ENCODE peak calls at places on chromosomes 16 and 17, in four cellular contexts. One of them, this sample, is unnamed. For H3K36me3, the result is how much of the 10 kb centered on the place peaks cover.

GRCh38 chr16:27718767-27719445 is 169.0 kb downstream of the KATNIP start:
- DNase-seq in neural progenitor cell: peak
- DNase-seq in OCI-LY7: no peak
- DNase-seq in gastrocnemius medialis: no peak
- DNase-seq in this sample: no peak

GRCh38 chr17:36877774-36878173 is 59.5 kb upstream of the LHX1 start:
- DNase-seq in neural progenitor cell: no peak
- DNase-seq in OCI-LY7: no peak
- DNase-seq in gastrocnemius medialis: no peak
- DNase-seq in this sample: no peak

GRCh38 chr17:3732171-3732570 is 8.5 kb downstream of the HASPIN start:
- DNase-seq in neural progenitor cell: no peak
- DNase-seq in OCI-LY7: peak
- DNase-seq in gastrocnemius medialis: no peak
- DNase-seq in this sample: no peak

GRCh38 chr17:7929158-7930029 is at the start of gene KCNAB3:
- DNase-seq in neural progenitor cell: peak
- DNase-seq in OCI-LY7: no peak
- DNase-seq in gastrocnemius medialis: no peak
- DNase-seq in this sample: no peak

GRCh38 chr16:54135361-54136275 is 151.0 kb downstream of the IRX3 start:
- DNase-seq in neural progenitor cell: no peak
- DNase-seq in OCI-LY7: no peak
- DNase-seq in gastrocnemius medialis: no peak
- DNase-seq in this sample: peak

GRCh38 chr17:45648642-45649041 is 135.5 kb upstream of the CRHR1 start:
- DNase-seq in neural progenitor cell: peak
- DNase-seq in OCI-LY7: no peak
- DNase-seq in gastrocnemius medialis: no peak
- DNase-seq in this sample: no peak

GRCh38 chr17:8122923-8123694 is 797 bp downstream of the HES7 start:
- DNase-seq in neural progenitor cell: peak
- DNase-seq in OCI-LY7: peak
- DNase-seq in gastrocnemius medialis: no peak
- DNase-seq in this sample: no peak

GRCh38 chr17:16433514-16433913 is 18.1 kb downstream of the TRPV2 start:
- DNase-seq in neural progenitor cell: no peak
- DNase-seq in OCI-LY7: no peak
- DNase-seq in gastrocnemius medialis: no peak
- DNase-seq in this sample: no peak

GRCh38 chr16:1773703-1774455 is 945 bp upstream of the MRPS34 start:
- DNase-seq in neural progenitor cell: no peak
- DNase-seq in OCI-LY7: peak
- DNase-seq in gastrocnemius medialis: no peak
- DNase-seq in this sample: no peak

GRCh38 chr17:40541060-40541872 is 24.0 kb downstream of the CCR7 start:
- DNase-seq in neural progenitor cell: no peak
- DNase-seq in OCI-LY7: peak
- DNase-seq in gastrocnemius medialis: no peak
- DNase-seq in this sample: no peak

GRCh38 chr17:4230142-4230541 is 33.6 kb downstream of the ANKFY1 start:
- DNase-seq in neural progenitor cell: no peak
- DNase-seq in OCI-LY7: no peak
- DNase-seq in gastrocnemius medialis: peak
- DNase-seq in this sample: peak

GRCh38 chr17:16926061-16926511 is 45.8 kb downstream of the TNFRSF13B start:
- DNase-seq in neural progenitor cell: no peak
- DNase-seq in OCI-LY7: no peak
- DNase-seq in gastrocnemius medialis: no peak
- DNase-seq in this sample: no peak

GRCh38 chr16:20904507-20905079 is 4.0 kb downstream of the LYRM1 start:
- DNase-seq in neural progenitor cell: no peak
- DNase-seq in OCI-LY7: peak
- DNase-seq in gastrocnemius medialis: no peak
- DNase-seq in this sample: no peak

GRCh38 chr17:3961564-3962047 is 2.6 kb downstream of the ATP2A3 start:
- DNase-seq in neural progenitor cell: no peak
- DNase-seq in OCI-LY7: peak
- DNase-seq in gastrocnemius medialis: no peak
- DNase-seq in this sample: no peak

GRCh38 chr17:40615295-40615988 is 32.2 kb downstream of the SMARCE1 start:
- DNase-seq in neural progenitor cell: peak
- DNase-seq in OCI-LY7: peak
- DNase-seq in gastrocnemius medialis: no peak
- DNase-seq in this sample: no peak

GRCh38 chr16:31200821-31201510 is 1.6 kb downstream of the PYCARD start:
- DNase-seq in neural progenitor cell: no peak
- DNase-seq in OCI-LY7: peak
- DNase-seq in gastrocnemius medialis: no peak
- DNase-seq in this sample: no peak

GRCh38 chr16:89319883-89320716 is 102.6 kb downstream of the ZNF778 start:
- DNase-seq in neural progenitor cell: no peak
- DNase-seq in OCI-LY7: no peak
- DNase-seq in gastrocnemius medialis: no peak
- DNase-seq in this sample: no peak

GRCh38 chr17:44830359-44831269 is 527 bp upstream of the GJC1 start:
- DNase-seq in neural progenitor cell: peak
- DNase-seq in OCI-LY7: peak
- DNase-seq in gastrocnemius medialis: no peak
- DNase-seq in this sample: no peak

GRCh38 chr17:71792966-71793365 is 327.9 kb upstream of the SOX9 start:
- DNase-seq in neural progenitor cell: peak
- DNase-seq in OCI-LY7: no peak
- DNase-seq in gastrocnemius medialis: no peak
- DNase-seq in this sample: no peak

GRCh38 chr17:77472837-77473214 is 332.1 kb downstream of the SEC14L1 start:
- DNase-seq in neural progenitor cell: no peak
- DNase-seq in OCI-LY7: no peak
- DNase-seq in gastrocnemius medialis: no peak
- DNase-seq in this sample: no peak

DNA sequence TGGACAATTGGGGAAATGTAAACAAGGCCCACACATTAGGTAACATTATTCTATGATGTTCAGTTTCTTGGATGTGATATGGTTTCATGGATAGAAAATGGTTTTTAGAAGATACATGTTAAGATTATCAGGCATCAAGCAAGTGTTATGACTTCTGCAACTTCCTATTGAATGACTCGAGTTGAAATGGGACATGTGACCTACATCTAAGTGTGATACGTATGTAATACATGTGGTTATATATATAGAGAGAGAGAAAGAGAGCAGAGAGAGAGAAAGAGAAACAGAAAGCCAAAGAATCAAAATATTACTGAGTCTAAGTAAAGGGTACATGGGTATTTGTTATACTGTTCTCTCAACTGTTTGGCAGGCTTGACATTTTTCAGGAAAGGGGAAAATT is 1.7 kb downstream of the TMEM170A start:
- DNase-seq in neural progenitor cell: no peak
- DNase-seq in OCI-LY7: peak
- DNase-seq in gastrocnemius medialis: no peak
- DNase-seq in this sample: no peak
- H3K4me3 ChIP-seq in neural progenitor cell: peak
- H3K4me3 ChIP-seq in OCI-LY7: peak
- H3K4me3 ChIP-seq in gastrocnemius medialis: no peak
- H3K4me3 ChIP-seq in this sample: peak

DNA sequence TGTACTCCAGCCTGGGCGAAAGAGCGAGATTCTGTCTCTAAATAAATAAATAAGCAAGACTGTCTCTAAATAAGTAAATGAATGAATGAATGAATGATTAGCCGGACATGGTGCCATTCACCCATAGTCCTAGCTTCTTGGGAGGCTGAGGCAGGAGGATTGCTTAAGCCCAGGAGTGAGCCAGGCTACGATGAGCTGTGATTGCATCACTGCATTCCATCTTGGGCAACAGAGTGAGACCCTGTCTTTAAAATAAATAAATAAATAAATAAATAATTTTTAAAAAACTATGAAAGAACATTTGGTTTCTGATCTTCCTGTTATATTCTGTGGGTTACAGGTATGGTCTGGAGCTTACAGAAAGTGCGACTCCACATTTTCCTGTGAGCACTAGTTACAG is 65.0 kb downstream of the C17orf58 start:
- DNase-seq in neural progenitor cell: no peak
- DNase-seq in OCI-LY7: no peak
- DNase-seq in gastrocnemius medialis: no peak
- DNase-seq in this sample: no peak
- H3K36me3 ChIP-seq in neural progenitor cell: under half
- H3K36me3 ChIP-seq in OCI-LY7: half or more
- H3K36me3 ChIP-seq in gastrocnemius medialis: under half
- H3K36me3 ChIP-seq in this sample: under half

DNA sequence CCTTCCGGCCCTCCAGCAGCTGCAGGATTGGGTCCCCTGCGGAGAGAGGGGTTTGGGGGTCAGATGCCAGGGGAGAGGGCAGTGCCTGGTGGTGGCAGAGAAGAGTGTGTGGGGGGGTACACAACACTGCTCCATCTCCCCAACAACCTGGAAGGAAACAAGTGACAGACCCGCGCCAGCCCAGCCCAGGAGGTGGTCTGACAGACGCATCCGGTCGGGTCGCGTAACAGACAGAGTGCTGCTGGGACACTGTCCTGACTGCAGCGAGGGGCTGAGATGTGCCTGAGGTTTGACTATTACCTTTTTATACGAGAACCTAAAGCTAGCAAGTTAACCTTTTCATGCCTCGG is 16.2 kb downstream of the UNC13D start:
- DNase-seq in neural progenitor cell: no peak
- DNase-seq in OCI-LY7: no peak
- DNase-seq in gastrocnemius medialis: no peak
- DNase-seq in this sample: no peak
- H3K4me3 ChIP-seq in neural progenitor cell: peak
- H3K4me3 ChIP-seq in OCI-LY7: peak
- H3K4me3 ChIP-seq in gastrocnemius medialis: peak
- H3K4me3 ChIP-seq in this sample: no peak

GRCh38 chr17:27610304-27610676 is 20.7 kb upstream of the LGALS9 start:
- DNase-seq in neural progenitor cell: no peak
- DNase-seq in OCI-LY7: no peak
- DNase-seq in gastrocnemius medialis: no peak
- DNase-seq in this sample: no peak

GRCh38 chr17:27609606-27610303 is 21.2 kb upstream of the LGALS9 start:
- DNase-seq in neural progenitor cell: peak
- DNase-seq in OCI-LY7: peak
- DNase-seq in gastrocnemius medialis: no peak
- DNase-seq in this sample: no peak

GRCh38 chr17:27613425-27613824 is 17.6 kb upstream of the LGALS9 start:
- DNase-seq in neural progenitor cell: no peak
- DNase-seq in OCI-LY7: no peak
- DNase-seq in gastrocnemius medialis: no peak
- DNase-seq in this sample: no peak

GRCh38 chr17:27615121-27615520 is 15.9 kb upstream of the LGALS9 start:
- DNase-seq in neural progenitor cell: no peak
- DNase-seq in OCI-LY7: no peak
- DNase-seq in gastrocnemius medialis: no peak
- DNase-seq in this sample: no peak

DNA sequence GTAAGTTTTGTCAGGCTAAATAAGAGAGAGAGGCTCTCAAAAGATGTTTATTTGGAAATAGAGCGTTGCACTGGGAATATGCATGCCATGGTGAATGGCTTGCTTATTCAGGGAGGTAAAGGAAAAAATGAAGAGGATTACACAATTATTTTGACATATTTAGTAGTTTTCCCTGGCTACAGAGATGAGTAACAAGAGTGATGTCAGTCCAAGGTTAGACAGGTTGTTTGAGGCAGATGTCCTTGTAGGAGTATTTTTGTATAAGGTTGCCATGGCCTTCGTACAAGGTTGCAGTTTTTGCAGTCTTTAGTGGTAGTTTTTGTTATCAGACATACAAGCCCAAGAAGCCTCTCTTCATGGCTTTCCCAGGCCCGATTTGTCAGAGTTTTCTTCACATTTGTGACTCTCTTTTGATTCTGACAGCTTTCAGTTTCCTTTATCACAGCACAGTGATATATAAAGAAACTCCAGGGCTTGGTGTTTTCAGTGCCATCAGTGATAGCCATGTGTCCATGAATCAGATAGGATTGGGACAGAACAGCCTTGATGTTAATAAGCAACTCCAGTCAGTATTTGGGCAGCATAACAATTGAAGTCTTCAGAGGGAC is 18.7 kb upstream of the LGALS9 start:
- DNase-seq in neural progenitor cell: no peak
- DNase-seq in OCI-LY7: no peak
- DNase-seq in gastrocnemius medialis: no peak
- DNase-seq in this sample: no peak
- H3K36me3 ChIP-seq in neural progenitor cell: under half
- H3K36me3 ChIP-seq in OCI-LY7: under half
- H3K36me3 ChIP-seq in gastrocnemius medialis: under half
- H3K36me3 ChIP-seq in this sample: under half

DNA sequence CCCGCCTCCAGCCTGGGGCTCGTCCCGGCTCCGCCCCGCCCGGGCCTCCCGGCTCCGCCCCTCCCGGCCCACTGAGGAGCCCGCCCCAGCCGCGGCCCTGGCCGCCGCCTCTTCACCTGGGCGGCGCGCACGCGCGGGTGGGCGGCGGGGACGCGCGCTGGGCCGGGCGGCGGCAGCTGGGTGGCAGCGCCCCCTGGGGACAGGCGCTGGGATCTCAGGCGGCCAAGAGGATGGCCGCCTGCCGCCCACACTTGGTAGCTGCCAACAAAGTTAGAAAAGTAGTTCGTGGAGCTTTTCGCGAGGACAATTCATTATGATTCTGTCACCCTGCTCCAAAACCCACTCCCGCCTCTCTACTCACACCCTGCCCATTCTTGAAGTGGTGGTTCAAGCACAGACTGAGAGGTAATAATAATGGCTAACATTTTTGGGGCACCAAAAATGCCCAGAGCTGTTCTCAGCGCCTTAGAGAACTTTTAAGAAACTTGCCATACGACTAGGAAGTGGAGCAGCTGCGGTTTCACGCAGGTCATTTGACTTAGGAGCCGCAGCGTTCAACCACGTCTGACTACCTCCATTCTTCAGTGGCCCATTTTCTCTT is 340 bp upstream of the MYO1D start:
- DNase-seq in neural progenitor cell: peak
- DNase-seq in OCI-LY7: peak
- DNase-seq in gastrocnemius medialis: peak
- DNase-seq in this sample: no peak
- H3K4me3 ChIP-seq in neural progenitor cell: peak
- H3K4me3 ChIP-seq in OCI-LY7: peak
- H3K4me3 ChIP-seq in gastrocnemius medialis: peak
- H3K4me3 ChIP-seq in this sample: peak

DNA sequence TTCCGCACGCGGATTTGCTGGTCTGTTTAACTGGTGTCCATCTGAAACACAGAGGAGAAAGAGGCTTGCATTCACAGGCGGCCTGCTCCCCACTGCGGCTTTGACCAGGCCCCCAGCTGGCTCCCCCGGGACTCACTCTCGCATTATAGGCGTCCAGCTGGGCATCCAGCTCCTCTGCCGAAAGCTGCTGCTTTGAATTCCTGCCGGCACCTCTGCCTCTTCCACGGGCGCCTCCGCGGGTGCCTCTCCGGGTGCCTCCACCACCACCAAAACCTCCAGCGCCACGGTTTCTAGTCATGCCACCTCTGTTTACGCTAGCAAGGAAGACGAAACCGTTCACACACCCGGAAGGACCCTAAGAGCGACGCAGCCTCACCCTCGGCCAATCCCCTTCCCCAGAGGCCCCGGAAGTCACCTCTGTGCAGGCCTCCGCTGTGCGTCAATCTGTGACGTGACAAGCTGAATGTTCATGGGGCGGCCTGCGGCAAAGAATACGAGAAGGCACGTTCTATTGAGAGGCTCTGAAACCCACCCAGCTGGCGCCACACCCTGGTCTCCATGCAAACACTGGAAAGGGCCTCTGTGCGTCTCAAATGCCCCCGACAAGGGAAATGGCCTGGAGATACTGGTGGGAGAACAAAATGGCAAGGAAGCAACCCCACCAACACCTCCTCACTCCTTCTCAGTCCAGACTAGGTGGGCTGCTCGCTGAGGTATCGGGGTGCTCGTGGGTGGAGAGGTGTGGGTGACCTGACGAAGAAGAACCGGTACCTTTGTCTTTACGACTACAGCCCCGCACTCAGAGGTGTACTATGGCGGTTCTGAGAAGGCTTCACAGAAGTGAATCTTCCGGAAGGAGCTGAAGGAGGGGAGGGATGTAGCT is 3.0 kb downstream of the ALYREF start:
- DNase-seq in neural progenitor cell: no peak
- DNase-seq in OCI-LY7: no peak
- DNase-seq in gastrocnemius medialis: no peak
- DNase-seq in this sample: no peak
- H3K36me3 ChIP-seq in neural progenitor cell: under half
- H3K36me3 ChIP-seq in OCI-LY7: half or more
- H3K36me3 ChIP-seq in gastrocnemius medialis: under half
- H3K36me3 ChIP-seq in this sample: under half

This sample was measured in BJ.